ENCODE peak calls at places on chromosomes 1 and 21, in six cellular contexts. L is neuronal stem cell; D is fibroblast of lung; A is H1; Y is CD8-positive, alpha-beta T cell; S is naive thymus-derived CD4-positive, alpha-beta T cell. K is an unnamed sample.

GRCh38 chr1:156623946-156624813 is 5.0 kb downstream of the HAPLN2 start:
- DNase-seq in L (peak; percentile 65), D (peak; percentile 28), A (no peak), Y (peak; percentile 49), S (no peak), K (peak; percentile 90)

GRCh38 chr1:176541663-176542062 is 78.7 kb downstream of the PAPPA2 start:
- DNase-seq in L (no peak), D (no peak), A (no peak), Y (no peak), S (no peak), K (no peak)

GRCh38 chr21:45634511-45635183 is 8.9 kb upstream of the PCBP3 start:
- DNase-seq in L (no peak), D (peak; percentile 70), A (no peak), Y (no peak), S (no peak), K (peak; percentile 50)

GRCh38 chr1:233523047-233523446 is 90.9 kb upstream of the KCNK1 start:
- DNase-seq in L (peak; percentile 40), D (peak; percentile 14), A (no peak), Y (no peak), S (no peak), K (peak; percentile 37)

GRCh38 chr1:24856787-24857527 is 73.1 kb downstream of the RUNX3 start:
- DNase-seq in L (no peak), D (no peak), A (no peak), Y (no peak), S (no peak), K (no peak)

GRCh38 chr1:155286544-155286943 is 9.3 kb downstream of the HCN3 start:
- DNase-seq in L (no peak), D (no peak), A (no peak), Y (no peak), S (no peak), K (no peak)

GRCh38 chr1:234214911-234215892 is 158.1 kb upstream of the COA6 start:
- DNase-seq in L (no peak), D (no peak), A (no peak), Y (no peak), S (no peak), K (peak; percentile 80)

GRCh38 chr1:4058122-4058521 is 158.1 kb upstream of the C1orf174 start:
- DNase-seq in L (no peak), D (no peak), A (no peak), Y (no peak), S (no peak), K (no peak)

GRCh38 chr1:172999349-172999748 is 51.4 kb downstream of the TNFSF18 start:
- DNase-seq in L (no peak), D (no peak), A (no peak), Y (no peak), S (no peak), K (no peak)

GRCh38 chr1:31839662-31840343 is 24.0 kb upstream of the SPOCD1 start:
- DNase-seq in L (no peak), D (peak; percentile 35), A (no peak), Y (no peak), S (no peak), K (no peak)

GRCh38 chr1:235503333-235504121 is 725 bp downstream of the B3GALNT2 start:
- DNase-seq in L (no peak), D (peak; percentile 51), A (no peak), Y (no peak), S (peak; percentile 18), K (no peak)

GRCh38 chr1:29719253-29719652 is 482.9 kb downstream of the PTPRU start:
- DNase-seq in L (no peak), D (peak; percentile 98), A (no peak), Y (no peak), S (no peak), K (no peak)

GRCh38 chr1:33349778-33350610 is 29.1 kb upstream of the A3GALT2 start:
- DNase-seq in L (peak; percentile 79), D (peak; percentile 73), A (no peak), Y (peak; percentile 74), S (peak; percentile 80), K (peak; percentile 99)

GRCh38 chr1:231134624-231135023 is 27.2 kb upstream of the TRIM67 start:
- DNase-seq in L (no peak), D (peak; percentile 39), A (no peak), Y (no peak), S (no peak), K (no peak)

GRCh38 chr1:33314371-33314893 is 6.5 kb downstream of the A3GALT2 start:
- DNase-seq in L (no peak), D (no peak), A (no peak), Y (no peak), S (no peak), K (no peak)

GRCh38 chr1:60746278-60746761 is 336.0 kb upstream of the NFIA start:
- DNase-seq in L (no peak), D (no peak), A (no peak), Y (no peak), S (no peak), K (peak; percentile 4)

GRCh38 chr1:67534627-67535065 is 104.4 kb upstream of the SERBP1 start:
- DNase-seq in L (no peak), D (peak; percentile 73), A (no peak), Y (no peak), S (no peak), K (no peak)

GRCh38 chr1:206419250-206419649 is 51.0 kb upstream of the IKBKE start:
- DNase-seq in L (no peak), D (peak; percentile 6), A (no peak), Y (no peak), S (no peak), K (no peak)

GRCh38 chr1:237684236-237684635 is 206.5 kb downstream of the ZP4 start:
- DNase-seq in L (no peak), D (no peak), A (no peak), Y (no peak), S (no peak), K (no peak)

GRCh38 chr1:38044224-38045215 is 2.1 kb downstream of the POU3F1 start:
- DNase-seq in L (no peak), D (no peak), A (no peak), Y (no peak), S (no peak), K (peak; percentile 79)

GRCh38 chr1:173868266-173869107 is at the start of gene ZBTB37:
- DNase-seq in L (peak; percentile 88), D (peak; percentile 68), A (peak; percentile 81), Y (peak; percentile 88), S (peak; percentile 88), K (peak; percentile 98)

GRCh38 chr1:110951161-110951560 is 12.6 kb downstream of the LRIF1 start:
- DNase-seq in L (no peak), D (no peak), A (no peak), Y (no peak), S (no peak), K (no peak)

GRCh38 chr1:13513885-13514546 is at the start of gene LRRC38:
- DNase-seq in L (no peak), D (no peak), A (no peak), Y (no peak), S (no peak), K (peak; percentile 80)

DNA sequence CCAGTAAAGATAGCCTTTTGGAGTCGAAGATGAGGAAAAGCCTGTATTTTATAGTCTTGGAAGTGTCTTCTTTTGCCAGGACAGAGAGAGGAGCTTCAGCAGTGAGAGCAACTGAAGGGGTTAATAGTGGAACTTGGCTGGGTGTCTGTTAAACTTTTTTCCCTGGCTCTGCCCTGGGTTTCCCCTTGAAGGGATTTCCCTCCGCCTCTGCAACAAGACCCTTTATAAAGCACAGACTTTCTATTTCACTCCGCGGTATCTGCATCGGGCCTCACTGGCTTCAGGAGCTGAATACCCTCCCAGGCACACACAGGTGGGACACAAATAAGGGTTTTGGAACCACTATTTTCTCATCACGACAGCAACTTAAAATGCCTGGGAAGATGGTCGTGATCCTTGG is at the start of gene VCAM1:
- DNase-seq in L (peak; percentile 55), D (no peak), A (peak; percentile 7), Y (no peak), S (no peak), K (peak; percentile 19)
- H3K4me3 ChIP-seq in L (no peak within 1 kb of the TSS), D (no peak within 1 kb of the TSS), A (no peak within 1 kb of the TSS), Y (no peak within 1 kb of the TSS), S (no peak within 1 kb of the TSS), K (no peak within 1 kb of the TSS)

GRCh38 chr1:36285450-36286101 is 20.6 kb upstream of the SH3D21 start:
- DNase-seq in L (peak; percentile 79), D (peak; percentile 84), A (no peak), Y (peak; percentile 68), S (peak; percentile 71), K (peak; percentile 85)
- H3K36me3 ChIP-seq in L (peaks cover 34% of the 10 kb centered on the region), D (peaks cover 24% of the 10 kb centered on the region), A (peaks cover 43% of the 10 kb centered on the region), Y (peaks cover 53% of the 10 kb centered on the region), S (peaks cover 31% of the 10 kb centered on the region), K (peaks cover 35% of the 10 kb centered on the region)

GRCh38 chr1:26743426-26744059 is 44.2 kb upstream of the PIGV start:
- DNase-seq in L (no peak), D (no peak), A (no peak), Y (no peak), S (no peak), K (no peak)
- H3K4me3 ChIP-seq in L (no peak overlapping the region), D (no peak overlapping the region), A (no peak overlapping the region), Y (peak overlapping the region; percentile 31), S (peak overlapping the region; percentile 39), K (no peak overlapping the region)

GRCh38 chr1:224425279-224425884 is 9.2 kb downstream of the WDR26 start:
- DNase-seq in L (no peak), D (no peak), A (no peak), Y (no peak), S (no peak), K (no peak)
- H3K36me3 ChIP-seq in L (peaks cover 20% of the 10 kb centered on the region), D (peaks cover 8% of the 10 kb centered on the region), A (peaks cover 37% of the 10 kb centered on the region), Y (peaks cover 28% of the 10 kb centered on the region), S (peaks cover 15% of the 10 kb centered on the region), K (peaks cover 37% of the 10 kb centered on the region)

GRCh38 chr1:56204206-56204605 is 375.2 kb downstream of the PLPP3 start:
- DNase-seq in L (no peak), D (no peak), A (no peak), Y (no peak), S (no peak), K (no peak)
- H3K4me3 ChIP-seq in L (no peak overlapping the region), D (no peak overlapping the region), A (no peak overlapping the region), Y (no peak overlapping the region), S (no peak overlapping the region), K (no peak overlapping the region)

GRCh38 chr1:226144045-226144444 is 42.5 kb downstream of the ACBD3 start:
- DNase-seq in L (no peak), D (no peak), A (no peak), Y (no peak), S (no peak), K (no peak)
- H3K36me3 ChIP-seq in L (peaks cover 5% of the 10 kb centered on the region), D (peaks cover 4% of the 10 kb centered on the region), A (peaks cover 8% of the 10 kb centered on the region), Y (peaks cover 7% of the 10 kb centered on the region), S (peaks cover 6% of the 10 kb centered on the region), K (peaks cover 7% of the 10 kb centered on the region)

DNA sequence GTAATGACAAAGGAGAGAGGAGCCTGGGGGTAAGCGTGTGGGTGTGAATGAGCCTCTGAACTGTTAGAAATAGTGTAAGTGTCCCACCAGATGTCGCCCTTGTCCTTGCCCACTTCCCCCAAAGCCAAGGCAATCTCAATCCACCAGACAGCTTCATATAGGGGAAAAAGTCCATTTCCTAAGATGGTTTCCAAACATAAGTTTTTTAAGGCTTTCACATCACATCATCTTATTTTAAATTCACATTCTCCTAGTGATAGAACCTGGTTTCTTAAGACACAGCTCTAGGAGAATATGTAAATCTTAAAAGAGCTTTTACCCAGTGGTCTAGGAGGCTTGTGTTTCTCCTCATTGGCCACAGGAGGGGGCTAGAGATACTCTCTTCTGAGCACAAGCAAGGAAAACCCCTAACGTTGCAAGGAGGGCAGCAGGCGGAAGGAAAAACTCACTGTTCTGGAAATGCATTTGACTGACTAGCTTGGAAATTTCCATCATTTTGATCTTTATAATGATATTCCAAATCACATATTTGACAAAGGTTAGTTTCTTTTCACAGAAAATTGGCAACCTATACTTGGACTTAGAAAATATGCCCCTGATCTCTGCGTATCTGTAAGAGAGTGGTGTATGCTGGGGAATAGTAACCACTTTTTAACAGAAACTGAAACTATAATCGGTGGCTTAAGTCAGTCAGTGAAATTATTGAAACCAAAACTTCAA is 51.9 kb upstream of the LPAR3 start:
- DNase-seq in L (peak; percentile 87), D (peak; percentile 82), A (no peak), Y (peak; percentile 76), S (peak; percentile 93), K (peak; percentile 47)
- H3K4me3 ChIP-seq in L (no peak overlapping the region), D (peak overlapping the region; percentile 44), A (no peak overlapping the region), Y (peak overlapping the region; percentile 75), S (peak overlapping the region; percentile 63), K (no peak overlapping the region)

K was measured in H7.